ENCODE peak calls at places on chromosomes 7 and 10, in five cellular contexts. E is foreskin fibroblast, L is Panc1, I is mucosa of gallbladder, D is erythroblast. T is an unnamed sample.
A peak's percentile ranks its signal among the peaks of the same experiment; 100 is the strongest.

GRCh38 chr7:114415054-114415997 is 711 bp downstream of the FOXP2 start:
- DNase-seq in E (no peak), L (no peak), I (no peak), D (no peak), T (no peak)

GRCh38 chr10:7484456-7485266 is 73.8 kb upstream of the SFMBT2 start:
- DNase-seq in E (no peak), L (no peak), I (peak; percentile 42), D (no peak), T (no peak)

GRCh38 chr7:116211913-116212596 is 1.7 kb downstream of the TES start:
- DNase-seq in E (peak; percentile 53), L (no peak), I (no peak), D (no peak), T (no peak)

GRCh38 chr7:108086962-108087361 is 43.2 kb downstream of the LAMB4 start:
- DNase-seq in E (no peak), L (no peak), I (no peak), D (no peak), T (no peak)

GRCh38 chr10:33211123-33211878 is 123.2 kb downstream of the NRP1 start:
- DNase-seq in E (peak; percentile 92), L (no peak), I (no peak), D (no peak), T (peak; percentile 90)

GRCh38 chr10:5817322-5818047 is 4.3 kb upstream of the GDI2 start:
- DNase-seq in E (no peak), L (no peak), I (no peak), D (no peak), T (no peak)

GRCh38 chr7:114973147-114973546 is 51.3 kb downstream of the MDFIC start:
- DNase-seq in E (peak; percentile 68), L (no peak), I (no peak), D (no peak), T (no peak)

GRCh38 chr7:29141981-29142380 is 4.4 kb downstream of the CPVL start:
- DNase-seq in E (no peak), L (no peak), I (no peak), D (no peak), T (no peak)

GRCh38 chr10:25294032-25294926 is 119.5 kb downstream of the GPR158 start:
- DNase-seq in E (peak; percentile 21), L (no peak), I (no peak), D (no peak), T (no peak)

GRCh38 chr7:115851291-115851690 is 179.3 kb downstream of the TFEC start:
- DNase-seq in E (peak; percentile 76), L (peak; percentile 8), I (no peak), D (peak; percentile 32), T (no peak)

GRCh38 chr7:41967156-41967555 is 264.3 kb upstream of the INHBA start:
- DNase-seq in E (peak; percentile 81), L (no peak), I (no peak), D (no peak), T (no peak)